ENCODE peak calls at places on chromosomes 6 and 20, in seven cellular contexts. Q, S, N, R, G, E and O are unnamed samples.

GRCh38 chr20:19073584-19074198 is 138.8 kb upstream of the SLC24A3 start:
- DNase-seq in Q (no peak), S (no peak), N (no peak), R (no peak), G (no peak), E (no peak), O (no peak)

GRCh38 chr20:42974347-42974746 is 215.4 kb downstream of the PTPRT start:
- DNase-seq in Q (no peak), S (no peak), N (no peak), R (no peak), G (no peak), E (no peak), O (no peak)

GRCh38 chr6:105983763-105984162 is 102.4 kb upstream of the PRDM1 start:
- DNase-seq in Q (no peak), S (no peak), N (no peak), R (no peak), G (no peak), E (no peak), O (no peak)

GRCh38 chr6:164045082-164045481 is 630.6 kb downstream of the QKI start:
- DNase-seq in Q (no peak), S (no peak), N (no peak), R (no peak), G (no peak), E (no peak), O (no peak)

GRCh38 chr20:45318386-45318939 is 10.4 kb upstream of the MATN4 start:
- DNase-seq in Q (no peak), S (no peak), N (no peak), R (no peak), G (no peak), E (no peak), O (no peak)

GRCh38 chr20:34863421-34863965 is 9.2 kb downstream of the GGT7 start:
- DNase-seq in Q (no peak), S (no peak), N (no peak), R (no peak), G (no peak), E (no peak), O (no peak)

GRCh38 chr6:169173532-169174268 is 79.9 kb downstream of the THBS2 start:
- DNase-seq in Q (no peak), S (no peak), N (no peak), R (no peak), G (no peak), E (no peak), O (no peak)

GRCh38 chr6:141677598-141678211 is 455.0 kb upstream of the GJE1 start:
- DNase-seq in Q (no peak), S (no peak), N (no peak), R (no peak), G (peak), E (peak), O (no peak)

GRCh38 chr6:134342972-134343371 is 25.1 kb upstream of the SGK1 start:
- DNase-seq in Q (no peak), S (no peak), N (peak), R (no peak), G (no peak), E (no peak), O (no peak)

GRCh38 chr20:61724376-61724775 is 341.3 kb downstream of the TAF4 start:
- DNase-seq in Q (no peak), S (no peak), N (no peak), R (no peak), G (no peak), E (no peak), O (no peak)

GRCh38 chr6:113858067-113858604 is 991 bp downstream of the MARCKS start:
- DNase-seq in Q (peak), S (peak), N (peak), R (peak), G (peak), E (no peak), O (peak)

GRCh38 chr6:38510205-38510604 is 129.5 kb downstream of the BTBD9 start:
- DNase-seq in Q (no peak), S (no peak), N (no peak), R (no peak), G (peak), E (no peak), O (no peak)

GRCh38 chr6:111739257-111739696 is 133.6 kb upstream of the TRAF3IP2 start:
- DNase-seq in Q (no peak), S (no peak), N (no peak), R (no peak), G (no peak), E (no peak), O (peak)

GRCh38 chr6:121436172-121436965 is 923 bp downstream of the GJA1 start:
- DNase-seq in Q (no peak), S (no peak), N (peak), R (no peak), G (no peak), E (no peak), O (peak)

GRCh38 chr6:16295060-16295459 is 56.7 kb downstream of the GMPR start:
- DNase-seq in Q (no peak), S (no peak), N (no peak), R (no peak), G (no peak), E (no peak), O (no peak)

GRCh38 chr6:109865968-109866367 is 112.1 kb upstream of the GPR6 start:
- DNase-seq in Q (no peak), S (no peak), N (no peak), R (no peak), G (no peak), E (no peak), O (no peak)

GRCh38 chr6:53348436-53349208 is at the start of gene ELOVL5:
- DNase-seq in Q (peak), S (peak), N (peak), R (peak), G (peak), E (peak), O (peak)
- H3K27ac ChIP-seq in Q (peak), S (peak), N (peak), R (peak), G (peak), E (peak), O (peak)

GRCh38 chr6:136051140-136051775 is 198.9 kb downstream of the MTFR2 start:
- DNase-seq in Q (no peak), S (no peak), N (peak), R (no peak), G (peak), E (peak), O (no peak)
- H3K4me3 ChIP-seq in Q (no peak), S (no peak), N (no peak), R (no peak), G (no peak), E (no peak), O (no peak)

GRCh38 chr20:52490715-52491430 is 299.3 kb upstream of the ZFP64 start:
- DNase-seq in Q (peak), S (no peak), N (no peak), R (no peak), G (peak), E (no peak), O (no peak)
- H3K27ac ChIP-seq in Q (peak), S (no peak), N (no peak), R (no peak), G (peak), E (no peak), O (no peak)

DNA sequence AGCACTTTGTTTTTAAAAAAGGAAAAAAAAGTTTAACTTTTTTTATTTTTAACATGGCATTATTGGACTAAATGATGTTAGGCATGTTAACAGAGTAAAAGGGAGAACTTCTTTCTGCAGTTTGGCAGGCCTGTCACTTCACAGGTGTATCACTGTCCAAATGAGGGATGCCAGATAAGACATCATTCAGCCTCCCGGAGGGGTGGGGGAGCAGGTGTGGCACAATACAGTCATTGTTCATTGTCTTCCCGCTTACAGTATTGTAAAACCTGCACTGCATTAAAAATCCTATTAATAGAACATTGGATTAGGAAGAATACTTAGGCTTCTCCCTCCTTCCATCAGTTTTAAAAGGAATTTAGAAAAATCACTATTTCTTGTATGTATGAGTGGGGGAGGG is 80.7 kb downstream of the CARMIL1 start:
- DNase-seq in Q (no peak), S (no peak), N (no peak), R (no peak), G (no peak), E (no peak), O (no peak)
- H3K4me3 ChIP-seq in Q (no peak), S (no peak), N (no peak), R (no peak), G (no peak), E (no peak), O (no peak)

GRCh38 chr6:24659547-24659946 is 7.2 kb downstream of the TDP2 start:
- DNase-seq in Q (no peak), S (no peak), N (no peak), R (no peak), G (no peak), E (no peak), O (no peak)

GRCh38 chr6:24655229-24655628 is 9.2 kb upstream of the KIAA0319 start:
- DNase-seq in Q (no peak), S (no peak), N (no peak), R (no peak), G (no peak), E (no peak), O (no peak)

GRCh38 chr6:24662206-24662605 is 4.5 kb downstream of the TDP2 start:
- DNase-seq in Q (no peak), S (no peak), N (no peak), R (no peak), G (no peak), E (no peak), O (no peak)

GRCh38 chr6:24660100-24660499 is 6.6 kb downstream of the TDP2 start:
- DNase-seq in Q (no peak), S (no peak), N (no peak), R (no peak), G (no peak), E (no peak), O (no peak)

GRCh38 chr6:24658573-24659511 is 7.9 kb downstream of the TDP2 start:
- DNase-seq in Q (peak), S (no peak), N (no peak), R (no peak), G (peak), E (no peak), O (no peak)
- H3K27ac ChIP-seq in Q (peak), S (peak), N (no peak), R (no peak), G (no peak), E (no peak), O (no peak)

GRCh38 chr6:101534821-101535220 is 141.3 kb downstream of the GRIK2 start:
- DNase-seq in Q (no peak), S (no peak), N (no peak), R (no peak), G (no peak), E (no peak), O (no peak)
- H3K4me3 ChIP-seq in Q (no peak), S (no peak), N (no peak), R (no peak), G (no peak), E (no peak), O (no peak)

DNA sequence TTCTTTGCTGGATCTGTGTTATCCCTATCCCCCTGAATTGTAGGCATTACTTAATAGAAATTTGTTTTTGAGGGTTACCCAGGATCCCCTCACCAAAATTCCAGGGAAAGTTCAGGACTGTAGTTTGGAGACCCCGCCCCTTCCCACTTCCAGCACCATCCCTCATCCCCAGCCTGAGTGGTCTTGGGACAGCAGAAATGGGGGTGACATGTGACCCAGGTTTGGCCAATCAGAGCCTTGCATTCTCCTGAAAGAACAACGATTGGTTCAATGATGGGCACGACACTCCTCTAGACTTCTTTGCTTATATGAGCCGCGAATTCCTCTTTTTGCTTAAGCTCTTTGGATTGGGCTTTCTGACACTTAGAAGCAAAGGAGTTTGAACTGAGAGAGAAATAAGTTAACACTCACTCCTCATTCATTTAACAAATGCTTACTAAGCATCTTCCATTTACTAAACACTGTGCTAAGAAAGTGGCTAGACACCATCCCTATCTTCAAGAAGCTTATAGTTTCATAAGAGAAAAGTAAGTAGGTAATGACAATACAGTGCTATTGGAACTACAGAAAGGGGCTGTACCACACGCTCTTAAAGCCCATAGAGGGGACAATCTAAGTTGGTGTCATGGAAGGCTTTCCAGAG is 24.9 kb upstream of the PAQR8 start:
- DNase-seq in Q (no peak), S (no peak), N (no peak), R (no peak), G (no peak), E (no peak), O (no peak)
- H3K27ac ChIP-seq in Q (no peak), S (no peak), N (no peak), R (no peak), G (no peak), E (no peak), O (no peak)

GRCh38 chr20:17570347-17571152 is 675 bp downstream of the DSTN start:
- DNase-seq in Q (peak), S (peak), N (peak), R (peak), G (no peak), E (no peak), O (peak)

GRCh38 chr20:17576215-17576614 is 6.3 kb downstream of the DSTN start:
- DNase-seq in Q (no peak), S (no peak), N (no peak), R (no peak), G (no peak), E (no peak), O (no peak)

GRCh38 chr20:17571967-17572638 is 2.2 kb downstream of the DSTN start:
- DNase-seq in Q (peak), S (no peak), N (no peak), R (no peak), G (no peak), E (no peak), O (no peak)

GRCh38 chr20:17571153-17571527 is 1.3 kb downstream of the DSTN start:
- DNase-seq in Q (no peak), S (no peak), N (no peak), R (no peak), G (no peak), E (no peak), O (no peak)

GRCh38 chr20:17573493-17573892 is 3.6 kb downstream of the DSTN start:
- DNase-seq in Q (no peak), S (no peak), N (no peak), R (no peak), G (no peak), E (no peak), O (no peak)
- H3K4me3 ChIP-seq in Q (no peak), S (peak), N (no peak), R (peak), G (no peak), E (no peak), O (no peak)